ENCODE peak calls at places on chromosomes 13 and 19, in five cellular contexts. X is heart right ventricle, H is astrocyte of the cerebellum, I is choroid plexus epithelial cell, U is neuronal stem cell. E is an unnamed sample.

GRCh38 chr19:16153582-16154336 is 10.3 kb downstream of the HSH2D start:
- DNase-seq in I (no peak), U (no peak), H (no peak), X (no peak), E (no peak)

GRCh38 chr13:51688937-51689336 is 104.7 kb downstream of the WDFY2 start:
- DNase-seq in I (no peak), H (no peak), X (no peak), U (no peak), E (no peak)

GRCh38 chr19:14368011-14368513 is 13.2 kb upstream of the ADGRE5 start:
- DNase-seq in H (no peak), X (no peak), I (no peak), U (no peak), E (no peak)

GRCh38 chr19:12947702-12948596 is 2.3 kb downstream of the RAD23A start:
- DNase-seq in I (no peak), X (no peak), U (no peak), H (no peak), E (no peak)

GRCh38 chr19:14089412-14089661 is 1.2 kb downstream of the SAMD1 start:
- DNase-seq in I (peak), U (no peak), X (no peak), H (no peak), E (no peak)

GRCh38 chr13:99434258-99434788 is 66.9 kb upstream of the TM9SF2 start:
- DNase-seq in H (no peak), U (no peak), I (no peak), X (no peak), E (no peak)

GRCh38 chr13:113765241-113765910 is 6.3 kb downstream of the TMEM255B start:
- DNase-seq in H (no peak), U (no peak), I (no peak), X (no peak), E (no peak)

GRCh38 chr19:5130371-5131030 is 161.6 kb downstream of the KDM4B start:
- DNase-seq in U (no peak), X (no peak), I (no peak), H (no peak), E (no peak)

GRCh38 chr13:49225358-49226042 is 5.4 kb downstream of the MLNR start:
- DNase-seq in I (peak), H (no peak), U (no peak), X (no peak), E (no peak)

GRCh38 chr13:33087091-33087490 is 70.9 kb downstream of the KL start:
- DNase-seq in H (no peak), X (no peak), U (no peak), I (peak), E (no peak)

GRCh38 chr13:99392126-99392805 is 85.1 kb upstream of the GPR183 start:
- DNase-seq in H (no peak), I (no peak), U (no peak), X (no peak), E (no peak)

GRCh38 chr19:3750211-3750610 is 11.3 kb downstream of the APBA3 start:
- DNase-seq in H (no peak), U (no peak), X (no peak), I (no peak), E (no peak)

GRCh38 chr13:40969169-40969901 is 49.8 kb downstream of the ELF1 start:
- DNase-seq in I (no peak), H (no peak), U (no peak), X (no peak), E (no peak)

GRCh38 chr13:94176576-94176975 is 302.9 kb downstream of the DCT start:
- DNase-seq in I (peak), U (no peak), X (no peak), H (no peak), E (no peak)

GRCh38 chr13:48994731-48995130 is 19.0 kb downstream of the FNDC3A start:
- DNase-seq in H (no peak), X (no peak), I (peak), U (no peak), E (no peak)

GRCh38 chr19:55070755-55071502 is 4.7 kb upstream of the EPS8L1 start:
- DNase-seq in I (peak), X (no peak), H (no peak), U (no peak), E (peak)
- H3K4me3 ChIP-seq in I (no peak), X (no peak), H (no peak), U (no peak), E (no peak)

DNA sequence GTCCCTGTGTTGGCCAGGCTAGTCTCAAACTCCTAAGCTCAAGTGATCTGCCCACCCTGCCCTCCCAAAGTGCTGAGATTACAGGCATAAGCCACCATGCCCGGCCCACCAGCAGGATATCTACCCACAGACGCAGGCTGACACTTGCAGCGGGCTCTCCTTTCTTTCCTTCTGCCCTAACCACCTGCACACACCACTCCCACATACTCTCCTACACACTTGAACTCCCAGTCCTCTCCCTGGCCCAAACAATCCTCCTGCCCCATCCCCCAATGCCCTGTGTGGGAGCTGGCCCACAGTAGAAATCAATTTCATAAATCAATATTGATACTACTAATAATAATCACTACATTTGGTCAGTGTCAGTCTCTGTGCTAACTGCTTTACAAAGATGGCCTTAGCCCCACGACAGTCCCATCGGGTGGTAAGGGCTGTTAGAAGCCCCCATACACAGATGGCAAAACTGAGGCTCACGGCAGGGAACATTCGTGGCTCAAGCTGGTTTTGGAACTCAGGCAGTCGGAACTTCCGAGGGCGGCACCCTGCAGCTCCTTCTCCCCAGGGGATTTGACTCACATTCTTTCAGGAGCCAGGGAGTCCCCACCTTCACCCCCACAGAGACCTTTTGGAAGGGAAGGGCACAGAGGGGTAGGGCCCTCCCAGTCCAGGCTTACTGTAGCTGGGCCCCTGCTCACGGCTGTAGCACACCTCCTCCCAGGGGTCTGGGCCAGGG is 3.4 kb upstream of the DPF1 start:
- DNase-seq in I (no peak), X (no peak), U (no peak), H (no peak), E (no peak)
- H3K4me3 ChIP-seq in I (no peak), X (no peak), U (no peak), H (no peak), E (no peak)

GRCh38 chr19:48444933-48445194 is 919 bp upstream of the GRWD1 start:
- DNase-seq in H (no peak), X (no peak), U (no peak), I (no peak), E (no peak)
- H3K4me3 ChIP-seq in H (peak), X (peak), U (no peak), I (peak), E (peak)

DNA sequence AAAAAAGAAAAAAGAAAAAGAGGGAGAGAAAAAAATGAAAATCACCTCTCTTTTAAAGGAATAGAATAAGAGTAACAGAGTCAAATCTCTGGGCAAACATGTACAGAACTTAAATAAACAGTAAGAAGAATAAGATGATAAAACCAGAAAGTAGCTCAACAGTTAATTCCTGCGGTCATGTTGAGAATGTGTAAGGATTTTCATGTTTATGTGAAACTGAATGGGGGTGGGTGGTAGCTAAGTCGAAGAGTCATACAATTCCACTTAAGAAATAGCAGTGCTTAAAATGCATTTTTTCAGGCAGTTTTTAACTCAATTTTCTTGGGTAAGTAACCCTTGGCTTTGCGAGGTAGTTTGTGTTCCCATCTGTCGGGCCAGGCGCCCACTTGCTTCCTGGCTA is 60.9 kb downstream of the PEX11G start:
- DNase-seq in H (no peak), I (peak), U (no peak), X (no peak), E (no peak)
- H3K4me3 ChIP-seq in H (no peak), I (no peak), U (no peak), X (no peak), E (no peak)

GRCh38 chr19:50490411-50490811 is 13.8 kb upstream of the GARIN5A start:
- DNase-seq in I (no peak), H (no peak), U (no peak), X (no peak), E (no peak)

GRCh38 chr19:50489461-50490011 is 12.9 kb upstream of the GARIN5A start:
- DNase-seq in X (no peak), H (no peak), U (no peak), I (no peak), E (no peak)

GRCh38 chr19:50493171-50493570 is 16.5 kb upstream of the GARIN5A start:
- DNase-seq in U (no peak), X (no peak), H (no peak), I (no peak), E (no peak)

GRCh38 chr19:50492303-50493052 is 15.8 kb upstream of the GARIN5A start:
- DNase-seq in H (no peak), X (no peak), U (no peak), I (peak), E (no peak)

GRCh38 chr19:50490991-50491472 is 14.4 kb upstream of the GARIN5A start:
- DNase-seq in I (no peak), X (no peak), U (no peak), H (no peak), E (no peak)
- H3K4me3 ChIP-seq in I (no peak), X (no peak), U (peak), H (no peak), E (no peak)

GRCh38 chr13:81874681-81875661 is 1534.0 kb upstream of the SPRY2 start:
- DNase-seq in U (no peak), I (no peak), H (no peak), X (no peak), E (no peak)
- H3K4me3 ChIP-seq in U (no peak), I (no peak), H (no peak), X (no peak), E (no peak)